ENCODE peak calls at places on chromosomes 4 and X, in nine cellular contexts. I is PC-3; G is activated CD8-positive, alpha-beta T cell treated with anti-CD3 and anti-CD28 coated beads, Interleukin-2, amount 10 ng/mL, durations not matched to agents 7 days and 5 days; J is NCI-H1436; E is natural killer cell treated with Interleukin-12 subunit alpha and Interleukin-12 subunit beta and Interleukin-15 and Interleukin-18, amount 100 ng/mL, for 72 hours; U is ovary; N is stimulated activated CD4-positive, alpha-beta T cell treated with anti-CD3 and anti-CD28 coated beads, Interleukin-15, amount 100 ng/mL, for 24 hours; K is lower lobe of right lung; S is NCI-H69. Y is an unnamed sample.

GRCh38 chr4:54296548-54297203 is 67.6 kb downstream of the PDGFRA start:
- DNase-seq in I (no peak), G (no peak), J (no peak), E (no peak), U (no peak), N (no peak), K (no peak), S (no peak), Y (no peak)

GRCh38 chr4:70570796-70571195 is 21.3 kb upstream of the AMBN start:
- DNase-seq in I (no peak), G (no peak), J (no peak), E (no peak), U (no peak), N (no peak), K (no peak), S (no peak), Y (no peak)

GRCh38 chr4:113784497-113785254 is 23.1 kb upstream of the CAMK2D start:
- DNase-seq in I (peak; percentile 95), G (no peak), J (no peak), E (no peak), U (no peak), N (no peak), K (no peak), S (no peak), Y (no peak)

GRCh38 chrX:143082537-143082936 is 56.8 kb downstream of the SPANXN4 start:
- DNase-seq in I (no peak), G (no peak), J (no peak), E (no peak), U (no peak), N (no peak), K (no peak), S (no peak), Y (no peak)

GRCh38 chrX:69556094-69557011 is 52.2 kb downstream of the NALF2 start:
- DNase-seq in I (peak; percentile 15), G (no peak), J (no peak), E (no peak), U (peak; percentile 40), N (no peak), K (no peak), S (no peak), Y (peak; percentile 89)

GRCh38 chr4:72505314-72505744 is 63.7 kb downstream of the ADAMTS3 start:
- DNase-seq in I (peak; percentile 73), G (no peak), J (no peak), E (no peak), U (no peak), N (no peak), K (no peak), S (peak; percentile 4), Y (peak; percentile 66)

GRCh38 chr4:59570850-59571476 is 1629.2 kb upstream of the ADGRL3 start:
- DNase-seq in I (no peak), G (no peak), J (no peak), E (no peak), U (no peak), N (no peak), K (no peak), S (no peak), Y (no peak)

GRCh38 chr4:41384992-41385391 is 128.3 kb downstream of the UCHL1 start:
- DNase-seq in I (no peak), G (no peak), J (no peak), E (no peak), U (peak; percentile 62), N (no peak), K (peak; percentile 83), S (no peak), Y (no peak)

GRCh38 chrX:154648931-154649863 is 4.2 kb downstream of the CTAG2 start:
- DNase-seq in I (no peak), G (no peak), J (no peak), E (no peak), U (no peak), N (no peak), K (no peak), S (no peak), Y (no peak)

GRCh38 chr4:105859233-105859632 is 36.0 kb upstream of the NPNT start:
- DNase-seq in I (peak; percentile 82), G (no peak), J (no peak), E (no peak), U (no peak), N (no peak), K (no peak), S (no peak), Y (peak; percentile 80)

GRCh38 chrX:135436456-135436855 is 14.7 kb downstream of the SMIM10L2A start:
- DNase-seq in I (no peak), G (no peak), J (no peak), E (no peak), U (no peak), N (no peak), K (no peak), S (no peak), Y (no peak)

GRCh38 chr4:47930971-47931804 is 16.8 kb upstream of the NFXL1 start:
- DNase-seq in I (peak; percentile 55), G (no peak), J (no peak), E (no peak), U (no peak), N (no peak), K (no peak), S (peak; percentile 5), Y (no peak)

GRCh38 chrX:38212246-38212645 is 8.4 kb downstream of the SRPX start:
- DNase-seq in I (no peak), G (no peak), J (no peak), E (no peak), U (no peak), N (no peak), K (no peak), S (no peak), Y (no peak)

GRCh38 chr4:45072981-45073380 is 346.6 kb upstream of the GNPDA2 start:
- DNase-seq in I (no peak), G (no peak), J (no peak), E (no peak), U (no peak), N (no peak), K (no peak), S (peak; percentile 6), Y (peak; percentile 23)

GRCh38 chrX:35728481-35728880 is 69.7 kb upstream of the MAGEB16 start:
- DNase-seq in I (peak; percentile 3), G (no peak), J (no peak), E (no peak), U (no peak), N (no peak), K (no peak), S (no peak), Y (peak; percentile 50)

GRCh38 chrX:36160056-36160455 is 240.5 kb downstream of the CFAP47 start:
- DNase-seq in I (no peak), G (no peak), J (no peak), E (no peak), U (no peak), N (no peak), K (no peak), S (no peak), Y (no peak)

GRCh38 chr4:74632634-74633033 is 161.7 kb downstream of the BTC start:
- DNase-seq in I (peak; percentile 93), G (peak; percentile 31), J (no peak), E (no peak), U (no peak), N (peak; percentile 54), K (peak; percentile 36), S (no peak), Y (no peak)

GRCh38 chr4:162523171-162523570 is 359.4 kb upstream of the FSTL5 start:
- DNase-seq in I (no peak), G (no peak), J (no peak), E (no peak), U (no peak), N (no peak), K (no peak), S (peak; percentile 35), Y (no peak)

GRCh38 chr4:99679204-99679603 is 21.6 kb upstream of the C4orf54 start:
- DNase-seq in I (no peak), G (no peak), J (no peak), E (no peak), U (peak; percentile 68), N (no peak), K (no peak), S (peak; percentile 56), Y (peak; percentile 7)

GRCh38 chr4:113049421-113050355 is at the start of gene ANK2:
- DNase-seq in I (no peak), G (no peak), J (peak; percentile 86), E (no peak), U (no peak), N (no peak), K (no peak), S (peak; percentile 93), Y (peak; percentile 75)

GRCh38 chr4:118112117-118112516 is 77.8 kb downstream of the NDST3 start:
- DNase-seq in I (no peak), G (no peak), J (no peak), E (no peak), U (no peak), N (no peak), K (no peak), S (no peak), Y (no peak)

GRCh38 chr4:183343730-183344129 is 21.5 kb upstream of the CLDN24 start:
- DNase-seq in I (no peak), G (no peak), J (no peak), E (no peak), U (no peak), N (no peak), K (no peak), S (peak; percentile 12), Y (no peak)

GRCh38 chr4:142567199-142567598 is 278.9 kb downstream of the INPP4B start:
- DNase-seq in I (peak; percentile 14), G (peak; percentile 31), J (no peak), E (no peak), U (no peak), N (peak; percentile 68), K (no peak), S (peak; percentile 3), Y (no peak)

GRCh38 chr4:87002682-87003043 is 67.9 kb downstream of the AFF1 start:
- DNase-seq in I (no peak), G (no peak), J (no peak), E (no peak), U (no peak), N (no peak), K (no peak), S (no peak), Y (no peak)

GRCh38 chrX:130909469-130910136 is 6.6 kb upstream of the ENOX2 start:
- DNase-seq in I (no peak), G (no peak), J (no peak), E (no peak), U (no peak), N (no peak), K (no peak), S (no peak), Y (no peak)

GRCh38 chrX:53239474-53239873 is 14.5 kb upstream of the KDM5C start:
- DNase-seq in I (peak; percentile 29), G (peak; percentile 31), J (no peak), E (peak; percentile 23), U (no peak), N (peak; percentile 60), K (no peak), S (peak; percentile 38), Y (peak; percentile 47)

GRCh38 chr4:178917756-178918155 is 1475.5 kb upstream of the AGA start:
- DNase-seq in I (no peak), G (no peak), J (no peak), E (no peak), U (no peak), N (no peak), K (no peak), S (peak; percentile 1), Y (peak; percentile 1)

GRCh38 chrX:12891915-12892506 is 14.4 kb upstream of the TLR8 start:
- DNase-seq in I (no peak), G (no peak), J (no peak), E (no peak), U (no peak), N (no peak), K (no peak), S (no peak), Y (no peak)

GRCh38 chrX:155434906-155435743 is 23.3 kb downstream of the F8A3 start:
- DNase-seq in I (no peak), G (no peak), J (no peak), E (no peak), U (no peak), N (no peak), K (no peak), S (no peak), Y (no peak)

GRCh38 chr4:183348706-183349659 is 26.8 kb upstream of the CLDN24 start:
- DNase-seq in I (peak; percentile 60), G (peak; percentile 62), J (no peak), E (peak; percentile 75), U (no peak), N (peak; percentile 61), K (no peak), S (no peak), Y (no peak)

GRCh38 chrX:9171841-9172240 is 137.9 kb upstream of the FAM9B start:
- DNase-seq in I (peak; percentile 68), G (no peak), J (no peak), E (no peak), U (no peak), N (no peak), K (no peak), S (no peak), Y (no peak)